ENCODE peak calls at places on chromosomes 13 and 19, in six cellular contexts. Y is occipital lobe; J is activated CD4-positive, alpha-beta T cell treated with anti-CD3 and anti-CD28 coated beads for 36 hours; F is non-pigmented ciliary epithelial cell; M is WTC11; N is NCI-H2171. T is an unnamed sample.

GRCh38 chr13:20124303-20124702 is 36.5 kb downstream of the GJA3 start:
- DNase-seq in Y (no peak), J (no peak), F (no peak), M (no peak), N (no peak), T (no peak)

GRCh38 chr13:37023871-37024270 is 23.3 kb downstream of the EXOSC8 start:
- DNase-seq in Y (no peak), J (no peak), F (no peak), M (no peak), N (no peak), T (no peak)

GRCh38 chr19:18460900-18461299 is 23.0 kb upstream of the ISYNA1 start:
- DNase-seq in Y (no peak), J (no peak), F (no peak), M (no peak), N (no peak), T (no peak)

GRCh38 chr19:14156122-14156521 is 19.7 kb upstream of the ASF1B start:
- DNase-seq in Y (no peak), J (no peak), F (no peak), M (no peak), N (no peak), T (no peak)

GRCh38 chr13:108214511-108215383 is 589 bp downstream of the LIG4 start:
- DNase-seq in Y (peak), J (peak), F (no peak), M (peak), N (no peak), T (peak)

GRCh38 chr19:36605839-36606478 is 846 bp downstream of the ZNF382 start:
- DNase-seq in Y (no peak), J (no peak), F (no peak), M (no peak), N (peak), T (no peak)

GRCh38 chr13:21584973-21585592 is 18.9 kb downstream of the MICU2 start:
- DNase-seq in Y (no peak), J (no peak), F (no peak), M (no peak), N (no peak), T (no peak)

GRCh38 chr19:798415-799075 is 1.3 kb downstream of the PTBP1 start:
- DNase-seq in Y (no peak), J (no peak), F (no peak), M (no peak), N (no peak), T (no peak)

GRCh38 chr19:57682226-57682766 is 519 bp downstream of the ZNF551 start:
- DNase-seq in Y (no peak), J (no peak), F (no peak), M (no peak), N (no peak), T (no peak)

GRCh38 chr19:16470911-16471811 is 609 bp downstream of the EPS15L1 start:
- DNase-seq in Y (no peak), J (peak), F (no peak), M (no peak), N (no peak), T (no peak)

GRCh38 chr19:55461974-55462628 is 659 bp upstream of the ISOC2 start:
- DNase-seq in Y (no peak), J (no peak), F (no peak), M (no peak), N (no peak), T (no peak)

GRCh38 chr13:41457589-41458186 is 338 bp downstream of the RGCC start:
- DNase-seq in Y (no peak), J (peak), F (no peak), M (peak), N (no peak), T (no peak)

GRCh38 chr13:46885018-46885417 is 11.8 kb downstream of the HTR2A start:
- DNase-seq in Y (no peak), J (no peak), F (no peak), M (no peak), N (no peak), T (no peak)

GRCh38 chr19:6677495-6677894 is 7.5 kb upstream of the TNFSF14 start:
- DNase-seq in Y (no peak), J (no peak), F (no peak), M (no peak), N (no peak), T (no peak)

T was measured in T follicular helper cell.